ENCODE peak calls at places on chromosomes 7 and 10, in five cellular contexts. U, J, K, L and E are unnamed samples.

GRCh38 chr7:158975526-158976467 is 119.4 kb downstream of the DYNC2I1 start:
- DNase-seq in J (peak; percentile 76), U (no peak), K (peak; percentile 17), L (no peak), E (no peak)

GRCh38 chr7:90624128-90624980 is 28.2 kb downstream of the CDK14 start:
- DNase-seq in K (no peak), J (no peak), L (no peak), U (peak; percentile 57), E (no peak)

GRCh38 chr7:123871998-123872867 is 27.3 kb downstream of the HYAL4 start:
- DNase-seq in J (peak; percentile 67), L (no peak), U (peak; percentile 87), K (peak; percentile 38), E (no peak)

GRCh38 chr10:75226055-75226454 is 9.7 kb downstream of the COMTD1 start:
- DNase-seq in K (no peak), U (no peak), L (no peak), J (no peak), E (no peak)

GRCh38 chr10:23362879-23363787 is 18.5 kb upstream of the C10orf67 start:
- DNase-seq in K (no peak), U (no peak), L (no peak), J (peak; percentile 79), E (no peak)

GRCh38 chr7:127066974-127067373 is 185.8 kb downstream of the GRM8 start:
- DNase-seq in J (no peak), K (no peak), L (no peak), U (no peak), E (no peak)

GRCh38 chr7:77587276-77587675 is 50.2 kb downstream of the PTPN12 start:
- DNase-seq in K (no peak), U (no peak), J (no peak), L (no peak), E (no peak)

GRCh38 chr7:112205348-112206237 is 606 bp downstream of the DOCK4 start:
- DNase-seq in J (peak; percentile 80), U (peak; percentile 76), L (peak; percentile 75), K (peak; percentile 44), E (no peak)